ENCODE peak calls at places on chromosomes 16 and 17, in six cellular contexts. B, G, E, L, X and K are unnamed samples.

GRCh38 chr16:54432481-54433229 is 146.1 kb upstream of the IRX3 start:
- DNase-seq in G (no peak), L (no peak), B (no peak), X (no peak), E (no peak), K (no peak)

GRCh38 chr17:9845306-9845705 is 19.6 kb downstream of the GLP2R start:
- DNase-seq in X (no peak), L (no peak), E (no peak), B (no peak), G (no peak), K (no peak)

GRCh38 chr16:23384878-23385277 is 68.1 kb downstream of the COG7 start:
- DNase-seq in B (no peak), E (no peak), G (no peak), X (no peak), L (no peak), K (no peak)

GRCh38 chr17:45136846-45137560 is 1.5 kb downstream of the ACBD4 start:
- DNase-seq in B (no peak), L (no peak), G (no peak), X (no peak), E (no peak), K (no peak)

GRCh38 chr17:19319771-19320505 is 42.6 kb downstream of the B9D1 start:
- DNase-seq in X (no peak), L (no peak), E (no peak), G (no peak), B (no peak), K (no peak)

GRCh38 chr17:52648995-52649394 is 490.5 kb upstream of the CA10 start:
- DNase-seq in L (no peak), X (no peak), B (no peak), E (no peak), G (no peak), K (no peak)

GRCh38 chr17:79988163-79988971 is 47.3 kb downstream of the TBC1D16 start:
- DNase-seq in X (peak), G (peak), E (no peak), L (peak), B (no peak), K (peak)

GRCh38 chr16:72291531-72291981 is 119.6 kb upstream of the PMFBP1 start:
- DNase-seq in L (peak), X (no peak), B (no peak), E (no peak), G (peak), K (peak)

GRCh38 chr17:48997827-48998556 is 807 bp downstream of the IGF2BP1 start:
- DNase-seq in X (no peak), B (no peak), L (peak), E (no peak), G (peak), K (peak)